ENCODE peak calls at places on chromosome 2, in five cellular contexts. X, T, G, J and V are unnamed samples.
A peak's percentile ranks its signal among the peaks of the same experiment; 100 is the strongest.

GRCh38 chr2:102592601-102593000 is 26.8 kb upstream of the SLC9A2 start:
- DNase-seq in X (no peak), T (peak; percentile 91), G (peak; percentile 33), J (no peak), V (no peak)

GRCh38 chr2:96264656-96265348 is 995 bp downstream of the TMEM127 start:
- DNase-seq in X (peak; percentile 45), T (peak; percentile 27), G (peak; percentile 71), J (no peak), V (peak; percentile 3)

GRCh38 chr2:148948865-148949264 is 73.8 kb downstream of the KIF5C start:
- DNase-seq in X (no peak), T (no peak), G (no peak), J (no peak), V (peak; percentile 16)

GRCh38 chr2:166900700-166901099 is 12.4 kb downstream of the XIRP2 start:
- DNase-seq in X (peak; percentile 17), T (peak; percentile 1), G (peak; percentile 64), J (no peak), V (no peak)

GRCh38 chr2:9465170-9465569 is 9.2 kb upstream of the IAH1 start:
- DNase-seq in X (no peak), T (no peak), G (no peak), J (no peak), V (no peak)

GRCh38 chr2:70132244-70133126 is 45.2 kb downstream of the PCBP1 start:
- DNase-seq in X (peak; percentile 54), T (peak; percentile 57), G (peak; percentile 66), J (no peak), V (peak; percentile 63)

GRCh38 chr2:69618362-69618761 is 25.2 kb downstream of the AAK1 start:
- DNase-seq in X (peak; percentile 28), T (no peak), G (no peak), J (no peak), V (no peak)

GRCh38 chr2:231373184-231373583 is 22.3 kb upstream of the B3GNT7 start:
- DNase-seq in X (no peak), T (no peak), G (no peak), J (no peak), V (no peak)

GRCh38 chr2:216349366-216349765 is 22.9 kb downstream of the MARCHF4 start:
- DNase-seq in X (no peak), T (no peak), G (no peak), J (no peak), V (no peak)

GRCh38 chr2:40244251-40245010 is 207.5 kb downstream of the SLC8A1 start:
- DNase-seq in X (peak; percentile 82), T (peak; percentile 69), G (peak; percentile 73), J (no peak), V (no peak)

GRCh38 chr2:219499555-219499954 is 864 bp downstream of the GMPPA start:
- DNase-seq in X (no peak), T (no peak), G (no peak), J (no peak), V (no peak)

GRCh38 chr2:45981388-45981930 is 315.7 kb upstream of the EPAS1 start:
- DNase-seq in X (no peak), T (no peak), G (no peak), J (no peak), V (no peak)

GRCh38 chr2:105886029-105886454 is 141.3 kb downstream of the NCK2 start:
- DNase-seq in X (peak; percentile 79), T (no peak), G (no peak), J (no peak), V (no peak)

GRCh38 chr2:226756131-226756530 is 43.5 kb downstream of the IRS1 start:
- DNase-seq in X (peak; percentile 93), T (no peak), G (peak; percentile 93), J (no peak), V (no peak)

GRCh38 chr2:166384774-166385173 is 9.0 kb upstream of the SCN9A start:
- DNase-seq in X (peak; percentile 23), T (peak; percentile 25), G (peak; percentile 69), J (no peak), V (no peak)

GRCh38 chr2:27663160-27663462 is 303 bp downstream of the SUPT7L start:
- DNase-seq in X (no peak), T (no peak), G (no peak), J (no peak), V (no peak)

GRCh38 chr2:44655401-44655864 is 286.1 kb upstream of the SIX3 start:
- DNase-seq in X (no peak), T (no peak), G (no peak), J (no peak), V (no peak)